ENCODE peak calls at places on chromosomes 13 and 19, in five cellular contexts. N, V, F, M and R are unnamed samples.

GRCh38 chr19:56120371-56121179 is 520 bp downstream of the ZNF787 start:
- DNase-seq in V (peak; percentile 81), M (peak; percentile 70), N (peak; percentile 96), F (peak; percentile 73), R (peak; percentile 43)

GRCh38 chr13:100798739-100799361 is 124.3 kb upstream of the TMTC4 start:
- DNase-seq in M (no peak), N (no peak), V (no peak), F (no peak), R (no peak)

GRCh38 chr13:109682534-109683244 is 103.7 kb downstream of the IRS2 start:
- DNase-seq in N (no peak), M (no peak), V (no peak), F (no peak), R (no peak)

GRCh38 chr19:32063601-32064000 is 281.8 kb upstream of the ZNF507 start:
- DNase-seq in V (no peak), M (no peak), F (no peak), N (no peak), R (no peak)

GRCh38 chr13:31322025-31322424 is 122.2 kb downstream of the B3GLCT start:
- DNase-seq in N (no peak), M (peak; percentile 65), V (no peak), F (peak; percentile 91), R (no peak)

GRCh38 chr19:54136086-54136863 is 1.3 kb upstream of the CNOT3 start:
- DNase-seq in N (no peak), F (peak; percentile 19), M (peak; percentile 14), V (no peak), R (no peak)

GRCh38 chr13:95226932-95227718 is 74.1 kb downstream of the ABCC4 start:
- DNase-seq in V (no peak), M (no peak), F (no peak), N (no peak), R (no peak)

GRCh38 chr13:42258747-42259146 is 13.2 kb upstream of the AKAP11 start:
- DNase-seq in N (peak; percentile 41), V (no peak), M (no peak), F (no peak), R (no peak)

GRCh38 chr19:52099497-52100138 is 4.1 kb upstream of the ZNF841 start:
- DNase-seq in M (peak; percentile 24), F (peak; percentile 59), V (no peak), N (no peak), R (no peak)

GRCh38 chr19:33953592-33953991 is 156.9 kb downstream of the KCTD15 start:
- DNase-seq in F (no peak), N (no peak), M (no peak), V (no peak), R (no peak)

GRCh38 chr19:10861118-10861651 is 10.2 kb upstream of the CARM1 start:
- DNase-seq in V (peak; percentile 56), N (no peak), M (no peak), F (no peak), R (no peak)

GRCh38 chr13:83709751-83710515 is 172.3 kb downstream of the SLITRK1 start:
- DNase-seq in V (no peak), M (no peak), F (no peak), N (no peak), R (no peak)

GRCh38 chr19:6047741-6048231 is 62.5 kb downstream of the RFX2 start:
- DNase-seq in V (no peak), N (peak; percentile 59), F (peak; percentile 46), M (peak; percentile 56), R (no peak)

GRCh38 chr13:32139251-32139650 is 107.7 kb downstream of the FRY start:
- DNase-seq in N (no peak), F (no peak), V (no peak), M (no peak), R (no peak)

GRCh38 chr19:12840091-12841079 is 2.1 kb downstream of the MAST1 start:
- DNase-seq in M (peak; percentile 62), N (peak; percentile 87), F (peak; percentile 74), V (peak; percentile 64), R (no peak)

GRCh38 chr19:56710437-56710836 is 38.9 kb upstream of the ZNF835 start:
- DNase-seq in V (no peak), M (no peak), F (no peak), N (no peak), R (no peak)

GRCh38 chr19:2260341-2260751 is 4.1 kb upstream of the JSRP1 start:
- DNase-seq in N (no peak), F (peak; percentile 54), M (no peak), V (no peak), R (no peak)

GRCh38 chr19:54430306-54431254 is 15.3 kb downstream of the TTYH1 start:
- DNase-seq in F (no peak), M (peak; percentile 28), N (peak; percentile 86), V (peak; percentile 42), R (no peak)

GRCh38 chr19:6577410-6578125 is 13.4 kb downstream of the CD70 start:
- DNase-seq in M (peak; percentile 18), V (peak; percentile 46), F (peak; percentile 30), N (peak; percentile 62), R (no peak)

GRCh38 chr19:58395979-58396627 is 647 bp downstream of the RNF225 start:
- DNase-seq in M (no peak), F (peak; percentile 32), N (no peak), V (no peak), R (no peak)

GRCh38 chr19:15109768-15110417 is 2.7 kb downstream of the SYDE1 start:
- DNase-seq in N (no peak), F (no peak), M (no peak), V (no peak), R (no peak)

GRCh38 chr13:84816567-84817133 is 934.4 kb upstream of the SLITRK1 start:
- DNase-seq in V (no peak), N (no peak), F (no peak), M (no peak), R (no peak)

GRCh38 chr19:33621811-33622504 is at the start of gene CHST8:
- DNase-seq in V (no peak), N (peak; percentile 82), M (no peak), F (peak; percentile 6), R (no peak)

GRCh38 chr13:39406688-39407087 is 196.3 kb downstream of the LHFPL6 start:
- DNase-seq in M (no peak), F (no peak), N (no peak), V (no peak), R (no peak)

GRCh38 chr13:48434203-48434602 is 21.3 kb upstream of the LPAR6 start:
- DNase-seq in M (no peak), F (no peak), V (no peak), N (no peak), R (no peak)

GRCh38 chr19:14023404-14024235 is 4.3 kb upstream of the RLN3 start:
- DNase-seq in V (no peak), M (no peak), N (peak; percentile 43), F (no peak), R (no peak)

GRCh38 chr13:43085545-43085944 is 62.2 kb downstream of the DNAJC15 start:
- DNase-seq in F (peak; percentile 65), V (no peak), M (peak; percentile 74), N (no peak), R (no peak)

GRCh38 chr19:383922-384800 is 24.8 kb downstream of the C2CD4C start:
- DNase-seq in V (no peak), M (no peak), N (peak; percentile 74), F (no peak), R (no peak)

GRCh38 chr13:36848228-36848982 is 29.4 kb downstream of the RFXAP start:
- DNase-seq in F (peak; percentile 24), V (peak; percentile 18), M (no peak), N (peak; percentile 51), R (no peak)

GRCh38 chr13:33110713-33111413 is 94.6 kb downstream of the KL start:
- DNase-seq in M (peak; percentile 71), N (no peak), F (peak; percentile 55), V (no peak), R (peak; percentile 33)

GRCh38 chr13:29905845-29906244 is 55.4 kb upstream of the UBL3 start:
- DNase-seq in M (peak; percentile 55), F (peak; percentile 68), N (no peak), V (no peak), R (no peak)

GRCh38 chr19:5293607-5294089 is 47.0 kb downstream of the PTPRS start:
- DNase-seq in M (no peak), V (no peak), N (peak; percentile 89), F (peak; percentile 33), R (no peak)

GRCh38 chr13:29999492-30000372 is 149.3 kb upstream of the UBL3 start:
- DNase-seq in M (no peak), V (no peak), N (no peak), F (no peak), R (no peak)

GRCh38 chr13:22278336-22278929 is 607.6 kb downstream of the FGF9 start:
- DNase-seq in V (peak; percentile 65), F (peak; percentile 12), N (no peak), M (peak; percentile 65), R (no peak)

GRCh38 chr13:50685491-50685890 is 158.0 kb downstream of the DLEU7 start:
- DNase-seq in N (peak; percentile 51), M (peak; percentile 21), V (no peak), F (peak; percentile 35), R (peak; percentile 64)

GRCh38 chr19:51398096-51398704 is 7.8 kb upstream of the C19orf84 start:
- DNase-seq in M (peak; percentile 29), N (no peak), V (no peak), F (peak; percentile 45), R (no peak)

GRCh38 chr13:106028916-106029315 is 506.5 kb downstream of the EFNB2 start:
- DNase-seq in V (no peak), M (no peak), F (no peak), N (no peak), R (no peak)